ENCODE peak calls at places on chromosomes 7 and 10, in seven cellular contexts. S is AML-193, I is hepatocyte, L is dorsolateral prefrontal cortex, Q is bronchial epithelial cell, J is GM10248, B is KBM-7. X is an unnamed sample.

GRCh38 chr10:111063471-111063870 is 13.4 kb upstream of the ADRA2A start:
- DNase-seq in S (no peak), I (no peak), L (no peak), Q (no peak), J (no peak), B (no peak), X (no peak)

GRCh38 chr10:75400163-75400768 is 1.3 kb downstream of the ZNF503 start:
- DNase-seq in S (no peak), I (no peak), L (no peak), Q (no peak), J (peak), B (no peak), X (no peak)

GRCh38 chr7:112484671-112485097 is 3.9 kb downstream of the LSMEM1 start:
- DNase-seq in S (no peak), I (peak), L (no peak), Q (no peak), J (no peak), B (peak), X (no peak)

GRCh38 chr10:52877453-52877852 is 104.9 kb upstream of the MBL2 start:
- DNase-seq in S (no peak), I (no peak), L (no peak), Q (peak), J (no peak), B (no peak), X (no peak)

GRCh38 chr10:26931223-26931622 is 70.5 kb upstream of the ABI1 start:
- DNase-seq in S (no peak), I (peak), L (no peak), Q (no peak), J (peak), B (no peak), X (no peak)

GRCh38 chr10:123018531-123018930 is 9.7 kb downstream of the ACADSB start:
- DNase-seq in S (no peak), I (no peak), L (no peak), Q (no peak), J (no peak), B (no peak), X (no peak)

GRCh38 chr7:25647007-25647406 is 418.7 kb upstream of the NPVF start:
- DNase-seq in S (no peak), I (no peak), L (no peak), Q (peak), J (no peak), B (no peak), X (no peak)

GRCh38 chr10:113341138-113341537 is 211.7 kb upstream of the HABP2 start:
- DNase-seq in S (no peak), I (no peak), L (no peak), Q (peak), J (no peak), B (no peak), X (no peak)

GRCh38 chr7:108570146-108570755 is 577 bp downstream of the DNAJB9 start:
- DNase-seq in S (peak), I (peak), L (no peak), Q (peak), J (peak), B (peak), X (peak)

GRCh38 chr10:117163061-117163953 is 25.2 kb upstream of the VAX1 start:
- DNase-seq in S (no peak), I (peak), L (no peak), Q (no peak), J (no peak), B (peak), X (no peak)

GRCh38 chr10:68208424-68209042 is 23.4 kb downstream of the ATOH7 start:
- DNase-seq in S (peak), I (peak), L (peak), Q (peak), J (peak), B (peak), X (no peak)

GRCh38 chr10:90787906-90788491 is 69.8 kb downstream of the HTR7 start:
- DNase-seq in S (peak), I (peak), L (no peak), Q (peak), J (no peak), B (peak), X (no peak)

X was measured in lower leg skin.